ENCODE peak calls at places on chromosomes 13 and 19, in eight cellular contexts. L is cardiac muscle cell; C is CD8-positive, alpha-beta T cell; R is breast epithelium; I is brain microvascular endothelial cell; W is HCT116; X is tibial artery; G is naive thymus-derived CD4-positive, alpha-beta T cell. K is an unnamed sample. For H3K36me3, the result is how much of the 10 kb centered on the place peaks cover.

GRCh38 chr13:105773887-105774538 is 761.4 kb downstream of the EFNB2 start:
- DNase-seq in L (peak), C (no peak), R (no peak), I (peak), W (peak), X (no peak), G (no peak), K (peak)

GRCh38 chr13:110713981-110714797 is 689 bp downstream of the ING1 start:
- DNase-seq in L (peak), C (peak), R (peak), I (peak), W (no peak), X (peak), G (peak), K (peak)

GRCh38 chr19:58581227-58582141 is 8.3 kb upstream of the MZF1 start:
- DNase-seq in L (peak), C (peak), R (peak), I (peak), W (peak), X (peak), G (peak), K (peak)

GRCh38 chr13:37211542-37211941 is 106.1 kb upstream of the CSNK1A1L start:
- DNase-seq in L (no peak), C (no peak), R (no peak), I (no peak), W (no peak), X (no peak), G (no peak), K (no peak)

GRCh38 chr13:100209857-100210580 is 121.1 kb downstream of the PCCA start:
- DNase-seq in L (peak), C (no peak), R (no peak), I (no peak), W (peak), X (no peak), G (no peak), K (peak)

GRCh38 chr13:63279136-63279535 is 1863.5 kb upstream of the PCDH20 start:
- DNase-seq in L (no peak), C (no peak), R (no peak), I (no peak), W (no peak), X (no peak), G (no peak), K (no peak)

GRCh38 chr13:72782717-72783116 is 784 bp downstream of the PIBF1 start:
- DNase-seq in L (peak), C (no peak), R (no peak), I (peak), W (no peak), X (no peak), G (no peak), K (no peak)

GRCh38 chr19:449916-450315 is 10.9 kb downstream of the SHC2 start:
- DNase-seq in L (no peak), C (no peak), R (no peak), I (no peak), W (no peak), X (no peak), G (no peak), K (no peak)

GRCh38 chr19:50703915-50704548 is 15.6 kb downstream of the SHANK1 start:
- DNase-seq in L (peak), C (no peak), R (no peak), I (no peak), W (peak), X (no peak), G (no peak), K (peak)

GRCh38 chr13:112444001-112444311 is 67.8 kb downstream of the SPACA7 start:
- DNase-seq in L (peak), C (peak), R (no peak), I (peak), W (peak), X (peak), G (peak), K (peak)

GRCh38 chr13:84571264-84571663 is 689.0 kb upstream of the SLITRK1 start:
- DNase-seq in L (no peak), C (no peak), R (no peak), I (no peak), W (no peak), X (no peak), G (no peak), K (no peak)

GRCh38 chr13:58883405-58883804 is 1251.9 kb downstream of the PCDH17 start:
- DNase-seq in L (no peak), C (no peak), R (no peak), I (no peak), W (no peak), X (no peak), G (no peak), K (no peak)

GRCh38 chr13:50945669-50946068 is 36.1 kb downstream of the RNASEH2B start:
- DNase-seq in L (no peak), C (no peak), R (no peak), I (no peak), W (no peak), X (no peak), G (no peak), K (no peak)
- H3K36me3 ChIP-seq in L (under half), C (under half), R (under half), I (under half), W (under half), X (under half), G (under half), K (under half)

DNA sequence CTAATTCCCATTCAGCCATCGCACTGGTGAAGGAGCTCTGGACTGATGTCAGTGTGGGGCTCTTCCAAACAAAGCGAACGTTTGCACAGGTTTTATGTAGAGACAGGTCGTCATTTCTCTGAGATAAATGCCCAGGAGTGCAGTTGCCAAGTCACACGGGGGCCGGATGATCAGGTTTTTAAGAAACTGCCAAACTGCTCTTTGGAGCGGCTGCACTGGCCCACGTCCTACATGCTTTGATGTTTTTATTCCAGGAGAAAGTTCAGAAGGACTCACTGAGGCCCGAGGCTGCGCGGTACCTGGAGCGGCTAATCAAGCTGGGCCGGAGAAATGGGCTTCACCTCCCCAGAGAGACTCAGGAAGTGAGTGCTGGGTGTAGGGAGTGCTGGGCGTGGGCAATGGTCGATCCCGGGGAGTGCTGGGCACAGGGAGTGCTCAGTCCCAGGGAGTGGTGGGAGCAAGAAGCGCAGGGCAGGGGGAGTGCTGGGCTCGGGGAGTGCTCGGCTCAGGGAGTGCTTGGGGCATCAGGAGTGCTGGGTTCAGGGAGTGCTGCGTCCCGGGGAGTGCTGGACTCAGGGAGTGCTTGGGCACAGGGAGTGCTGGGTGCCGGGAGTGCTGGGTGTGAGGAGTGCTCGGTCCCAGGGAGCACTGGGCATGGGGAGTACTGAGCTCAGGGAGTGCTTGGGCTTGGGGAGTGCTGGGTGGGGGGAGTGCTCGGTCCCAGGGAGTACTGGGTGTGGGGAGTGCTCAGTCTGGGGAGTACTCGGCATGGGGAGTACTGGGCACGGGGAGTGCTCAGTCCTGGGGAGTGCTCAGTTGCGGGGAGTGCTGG is 10.7 kb downstream of the THOP1 start:
- DNase-seq in L (no peak), C (no peak), R (no peak), I (no peak), W (no peak), X (no peak), G (no peak), K (no peak)
- H3K36me3 ChIP-seq in L (under half), C (under half), R (under half), I (under half), W (under half), X (under half), G (under half), K (under half)

DNA sequence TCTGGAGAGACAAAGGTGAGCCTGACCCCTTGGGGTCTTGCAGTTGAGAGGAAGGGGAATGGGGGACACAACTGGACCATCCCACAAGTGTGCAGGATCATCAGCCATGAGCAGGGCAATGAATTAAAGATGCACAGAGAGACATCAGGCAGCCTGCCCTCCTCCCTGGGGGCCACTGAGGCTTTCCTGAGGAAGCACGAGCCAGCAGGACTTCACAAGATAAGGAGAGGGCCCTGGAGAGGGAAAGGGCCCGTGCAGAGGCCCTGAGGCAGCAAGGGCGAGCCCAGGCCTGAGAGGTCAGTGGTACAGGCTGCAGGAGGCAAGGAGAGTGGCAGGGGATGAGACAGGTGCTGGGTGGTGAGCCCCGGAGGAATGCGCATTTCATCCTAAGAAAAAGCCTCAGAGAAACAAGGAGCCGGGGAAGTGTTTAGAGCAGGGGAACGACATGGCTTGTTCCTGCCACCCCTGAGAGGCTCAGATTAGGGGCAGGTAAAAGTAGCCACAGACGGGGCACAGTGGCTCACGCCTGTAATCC is 9.0 kb upstream of the PRKD2 start:
- DNase-seq in L (no peak), C (no peak), R (no peak), I (no peak), W (no peak), X (no peak), G (no peak), K (no peak)
- H3K36me3 ChIP-seq in L (half or more), C (half or more), R (under half), I (half or more), W (half or more), X (half or more), G (under half), K (under half)

GRCh38 chr13:29436721-29437250 is 158.7 kb downstream of the SLC7A1 start:
- DNase-seq in L (no peak), C (no peak), R (no peak), I (no peak), W (no peak), X (no peak), G (no peak), K (no peak)
- H3K36me3 ChIP-seq in L (under half), C (under half), R (under half), I (under half), W (under half), X (under half), G (under half), K (under half)

GRCh38 chr19:17772172-17772571 is 20.9 kb downstream of the FCHO1 start:
- DNase-seq in L (peak), C (no peak), R (no peak), I (no peak), W (no peak), X (no peak), G (no peak), K (peak)

GRCh38 chr19:17767559-17767958 is 16.3 kb downstream of the FCHO1 start:
- DNase-seq in L (no peak), C (no peak), R (no peak), I (no peak), W (no peak), X (no peak), G (no peak), K (no peak)

GRCh38 chr19:17766543-17767131 is 15.4 kb downstream of the FCHO1 start:
- DNase-seq in L (peak), C (peak), R (peak), I (peak), W (peak), X (peak), G (no peak), K (peak)

GRCh38 chr19:17775245-17775927 is 19.6 kb upstream of the B3GNT3 start:
- DNase-seq in L (peak), C (peak), R (no peak), I (peak), W (no peak), X (no peak), G (peak), K (peak)

GRCh38 chr19:17770613-17771012 is 19.3 kb downstream of the FCHO1 start:
- DNase-seq in L (no peak), C (no peak), R (no peak), I (no peak), W (no peak), X (no peak), G (no peak), K (no peak)
- H3K36me3 ChIP-seq in L (under half), C (under half), R (under half), I (under half), W (under half), X (under half), G (under half), K (under half)

GRCh38 chr19:2136796-2137195 is 14.6 kb downstream of the AP3D1 start:
- DNase-seq in L (no peak), C (no peak), R (no peak), I (no peak), W (no peak), X (no peak), G (no peak), K (no peak)
- H3K36me3 ChIP-seq in L (under half), C (under half), R (under half), I (half or more), W (under half), X (under half), G (under half), K (under half)

K was measured in PC-3.